ENCODE peak calls at places on chromosomes 1 and 21, in five cellular contexts. I, G, H, O and R are unnamed samples.

GRCh38 chr1:66492424-66492823 is 41.5 kb upstream of the SGIP1 start:
- DNase-seq in I (peak; percentile 33), O (no peak), H (no peak), G (no peak), R (no peak)

GRCh38 chr1:152313970-152314369 is 11.1 kb downstream of the FLG start:
- DNase-seq in O (no peak), I (no peak), H (no peak), G (no peak), R (no peak)

GRCh38 chr1:38489844-38490270 is 369.7 kb downstream of the RRAGC start:
- DNase-seq in I (peak; percentile 37), O (peak; percentile 3), G (no peak), H (peak; percentile 28), R (no peak)

GRCh38 chr1:29183287-29183686 is 1.6 kb upstream of the SRSF4 start:
- DNase-seq in G (no peak), O (no peak), I (no peak), H (no peak), R (no peak)

GRCh38 chr1:221840511-221841243 is 98.8 kb upstream of the DUSP10 start:
- DNase-seq in H (peak; percentile 46), O (no peak), G (no peak), I (no peak), R (no peak)

GRCh38 chr1:202205523-202206190 is 12.1 kb downstream of the LGR6 start:
- DNase-seq in O (peak; percentile 28), I (no peak), H (no peak), G (no peak), R (no peak)

GRCh38 chr1:226364129-226364899 is 43.6 kb downstream of the PARP1 start:
- DNase-seq in H (no peak), I (no peak), G (no peak), O (no peak), R (no peak)

GRCh38 chr1:63931468-63931867 is 157.7 kb downstream of the ROR1 start:
- DNase-seq in G (no peak), I (peak; percentile 34), H (no peak), O (peak; percentile 95), R (no peak)

GRCh38 chr1:15919316-15919715 is 56.6 kb downstream of the ZBTB17 start:
- DNase-seq in H (peak; percentile 83), I (peak; percentile 89), G (no peak), O (peak; percentile 90), R (peak; percentile 66)

GRCh38 chr1:233079586-233079985 is 129.2 kb downstream of the NTPCR start:
- DNase-seq in G (no peak), I (no peak), H (no peak), O (no peak), R (no peak)

GRCh38 chr1:155777541-155777940 is 79.5 kb downstream of the GON4L start:
- DNase-seq in O (no peak), H (no peak), G (no peak), I (no peak), R (no peak)

GRCh38 chr1:92951141-92951582 is 10.1 kb downstream of the DIPK1A start:
- DNase-seq in O (peak; percentile 66), G (no peak), I (peak; percentile 76), H (peak; percentile 11), R (no peak)

GRCh38 chr21:42865361-42866160 is 13.8 kb downstream of the WDR4 start:
- DNase-seq in I (no peak), H (no peak), G (peak; percentile 78), O (no peak), R (no peak)

GRCh38 chr21:35335951-35336446 is 286.9 kb upstream of the RUNX1 start:
- DNase-seq in I (no peak), H (no peak), O (no peak), G (no peak), R (no peak)

GRCh38 chr21:44399955-44400790 is 46.8 kb downstream of the TRPM2 start:
- DNase-seq in O (no peak), H (no peak), G (no peak), I (no peak), R (no peak)

GRCh38 chr1:160629286-160630210 is 17.3 kb downstream of the SLAMF1 start:
- DNase-seq in H (no peak), G (no peak), I (no peak), O (no peak), R (no peak)

GRCh38 chr1:206684003-206684402 is 702 bp upstream of the MAPKAPK2 start:
- DNase-seq in G (no peak), H (no peak), I (no peak), O (no peak), R (no peak)

GRCh38 chr1:156434976-156435550 is 65.5 kb downstream of the MEF2D start:
- DNase-seq in I (no peak), H (no peak), G (no peak), O (no peak), R (no peak)

GRCh38 chr1:15304708-15305326 is 57.8 kb downstream of the FHAD1 start:
- DNase-seq in I (peak; percentile 66), H (peak; percentile 33), O (peak; percentile 48), G (peak; percentile 80), R (no peak)

GRCh38 chr1:89912073-89912472 is 82.8 kb upstream of the ZNF326 start:
- DNase-seq in H (no peak), I (peak; percentile 33), O (peak; percentile 14), G (no peak), R (no peak)

GRCh38 chr1:243798726-243799125 is 51.3 kb downstream of the AKT3 start:
- DNase-seq in G (no peak), H (peak; percentile 86), O (peak; percentile 97), I (peak; percentile 98), R (no peak)

GRCh38 chr1:23930861-23931471 is 17.8 kb upstream of the CNR2 start:
- DNase-seq in H (peak; percentile 88), O (peak; percentile 91), I (no peak), G (no peak), R (no peak)

GRCh38 chr1:174872615-174873058 is 127.1 kb upstream of the CACYBP start:
- DNase-seq in G (no peak), O (peak; percentile 15), H (no peak), I (no peak), R (no peak)

GRCh38 chr1:206672844-206673758 is 11.6 kb upstream of the MAPKAPK2 start:
- DNase-seq in G (no peak), I (peak; percentile 30), O (peak; percentile 59), H (no peak), R (no peak)

GRCh38 chr21:45643021-45643980 is at the start of gene PCBP3:
- DNase-seq in G (peak; percentile 98), I (peak; percentile 80), H (peak; percentile 86), O (peak; percentile 94), R (peak; percentile 99)

GRCh38 chr1:155834296-155834926 is 22.6 kb downstream of the GON4L start:
- DNase-seq in H (no peak), I (peak; percentile 19), O (peak; percentile 76), G (no peak), R (no peak)

GRCh38 chr1:27878038-27878437 is 5.7 kb downstream of the THEMIS2 start:
- DNase-seq in G (no peak), I (no peak), H (no peak), O (no peak), R (no peak)

GRCh38 chr1:78304766-78305165 is 186.0 kb upstream of the PTGFR start:
- DNase-seq in O (no peak), G (no peak), H (no peak), I (no peak), R (no peak)

GRCh38 chr1:91712981-91713841 is 172.7 kb downstream of the TGFBR3 start:
- DNase-seq in G (no peak), H (no peak), O (peak; percentile 94), I (no peak), R (no peak)

GRCh38 chr21:35027558-35028450 is 21.3 kb downstream of the RUNX1 start:
- DNase-seq in O (no peak), G (no peak), I (no peak), H (no peak), R (no peak)

GRCh38 chr1:192580351-192580962 is 4.9 kb downstream of the RGS1 start:
- DNase-seq in H (peak; percentile 67), I (peak; percentile 75), O (peak; percentile 72), G (no peak), R (no peak)

GRCh38 chr21:36156815-36157670 is at the start of gene DOP1B:
- DNase-seq in G (peak; percentile 46), I (no peak), H (no peak), O (peak; percentile 6), R (no peak)

GRCh38 chr1:36349241-36349671 is 25.8 kb upstream of the EVA1B start:
- DNase-seq in O (peak; percentile 52), G (no peak), H (no peak), I (peak; percentile 84), R (no peak)

GRCh38 chr1:25503551-25504426 is 39.6 kb upstream of the LDLRAP1 start:
- DNase-seq in O (no peak), G (peak; percentile 25), H (peak; percentile 25), I (peak; percentile 42), R (no peak)

GRCh38 chr1:191882870-191883269 is 275.4 kb upstream of the RGS18 start:
- DNase-seq in I (no peak), O (no peak), H (no peak), G (no peak), R (no peak)

GRCh38 chr1:26627959-26628358 is 67.9 kb upstream of the ARID1A start:
- DNase-seq in O (no peak), I (no peak), G (no peak), H (no peak), R (no peak)